ENCODE peak calls at places on chromosomes 16 and 17, in nine cellular contexts. E, W, X, U, B, T, M, K and A are unnamed samples.

GRCh38 chr17:34117332-34117731 is 137.8 kb upstream of the CCL2 start:
- DNase-seq in X (no peak), U (no peak), T (no peak), K (no peak), M (no peak), B (no peak), W (no peak), E (no peak), A (no peak)

GRCh38 chr16:74281285-74281684 is 15.3 kb upstream of the PSMD7 start:
- DNase-seq in W (no peak), E (no peak), T (no peak), X (no peak), M (no peak), B (no peak), K (no peak), U (no peak), A (no peak)

GRCh38 chr16:55039931-55040330 is 109.3 kb downstream of the IRX5 start:
- DNase-seq in T (no peak), E (no peak), B (no peak), X (no peak), U (no peak), W (no peak), M (no peak), K (no peak), A (no peak)

GRCh38 chr17:11969565-11969964 is 27.7 kb downstream of the ZNF18 start:
- DNase-seq in E (no peak), U (no peak), K (no peak), B (no peak), T (no peak), W (no peak), M (no peak), X (no peak), A (no peak)

GRCh38 chr16:1678500-1679098 is 520 bp downstream of the JPT2 start:
- DNase-seq in E (peak), T (peak), U (peak), B (peak), K (no peak), X (peak), W (peak), M (peak), A (no peak)

GRCh38 chr16:11328172-11329079 is 16.8 kb upstream of the RMI2 start:
- DNase-seq in K (no peak), E (peak), M (peak), B (no peak), W (peak), X (peak), T (peak), U (no peak), A (no peak)

GRCh38 chr17:40777971-40778370 is 4.4 kb downstream of the KRT27 start:
- DNase-seq in T (no peak), K (no peak), B (no peak), W (no peak), U (no peak), E (no peak), X (no peak), M (no peak), A (no peak)

GRCh38 chr16:82603784-82604411 is 22.9 kb upstream of the CDH13 start:
- DNase-seq in K (peak), T (peak), B (peak), E (no peak), M (no peak), W (peak), X (no peak), U (no peak), A (peak)

GRCh38 chr16:10178079-10178478 is 4.1 kb downstream of the GRIN2A start:
- DNase-seq in E (no peak), K (no peak), M (no peak), B (no peak), U (no peak), W (no peak), X (no peak), T (no peak), A (no peak)

GRCh38 chr17:750431-751037 is 1.5 kb downstream of the GEMIN4 start:
- DNase-seq in E (no peak), M (no peak), U (no peak), K (no peak), W (no peak), T (no peak), X (no peak), B (no peak), A (no peak)

GRCh38 chr16:48498761-48499600 is 111.0 kb downstream of the N4BP1 start:
- DNase-seq in E (no peak), K (no peak), W (peak), U (no peak), B (peak), M (no peak), T (peak), X (no peak), A (no peak)

GRCh38 chr17:77735341-77736206 is 222.9 kb upstream of the TNRC6C start:
- DNase-seq in M (no peak), W (no peak), T (peak), K (peak), U (no peak), X (no peak), E (no peak), B (no peak), A (peak)

GRCh38 chr16:65463652-65464260 is 341.9 kb upstream of the CDH11 start:
- DNase-seq in B (no peak), E (no peak), M (no peak), W (no peak), T (no peak), X (no peak), K (no peak), U (no peak), A (no peak)

GRCh38 chr17:21303441-21304065 is 19.0 kb downstream of the MAP2K3 start:
- DNase-seq in M (no peak), T (no peak), X (no peak), W (no peak), U (no peak), E (no peak), K (no peak), B (no peak), A (no peak)

GRCh38 chr16:12095275-12096161 is 119.0 kb downstream of the SNX29 start:
- DNase-seq in M (peak), T (peak), K (peak), E (peak), W (peak), B (peak), U (peak), X (peak), A (peak)

GRCh38 chr16:908526-909155 is 62.1 kb downstream of the LMF1 start:
- DNase-seq in M (no peak), K (no peak), E (no peak), U (no peak), W (no peak), X (no peak), T (no peak), B (no peak), A (no peak)

GRCh38 chr17:5500247-5500803 is 14.0 kb downstream of the MIS12 start:
- DNase-seq in W (peak), X (no peak), T (no peak), B (no peak), E (no peak), M (no peak), U (no peak), K (no peak), A (peak)

GRCh38 chr17:74512041-74512440 is 19.2 kb downstream of the CD300LB start:
- DNase-seq in M (no peak), B (no peak), W (peak), K (no peak), U (no peak), E (no peak), X (no peak), T (peak), A (no peak)

GRCh38 chr17:18261146-18261515 is 669 bp downstream of the MIEF2 start:
- DNase-seq in T (peak), E (no peak), K (no peak), B (peak), X (peak), W (peak), M (no peak), U (no peak), A (no peak)

GRCh38 chr16:85716680-85717038 is 27.9 kb upstream of the GINS2 start:
- DNase-seq in M (no peak), T (no peak), U (no peak), W (no peak), K (peak), E (no peak), X (no peak), B (no peak), A (peak)

GRCh38 chr17:39739885-39740356 is 2.2 kb downstream of the GRB7 start:
- DNase-seq in W (no peak), U (no peak), B (no peak), E (no peak), M (no peak), K (no peak), X (no peak), T (no peak), A (no peak)

GRCh38 chr17:4598776-4599504 is 14.6 kb downstream of the SMTNL2 start:
- DNase-seq in X (no peak), M (no peak), K (no peak), T (peak), E (no peak), B (no peak), W (no peak), U (no peak), A (no peak)

GRCh38 chr17:30921544-30922196 is at the start of gene ADAP2:
- DNase-seq in U (no peak), W (no peak), M (no peak), X (peak), B (peak), T (peak), E (no peak), K (peak), A (peak)